ENCODE peak calls at places on chromosomes 11 and 22, in five cellular contexts. H, Z, E, G and D are unnamed samples.

GRCh38 chr22:39309364-39309861 is 10.0 kb downstream of the RPL3 start:
- DNase-seq in H (no peak), E (no peak), G (no peak), Z (no peak), D (peak; percentile 73)

GRCh38 chr11:124761301-124762021 is 629 bp downstream of the ESAM start:
- DNase-seq in H (no peak), E (no peak), G (no peak), Z (no peak), D (no peak)

GRCh38 chr11:117807482-117808272 is 10.7 kb upstream of the DSCAML1 start:
- DNase-seq in H (peak; percentile 79), Z (peak; percentile 84), E (peak; percentile 84), G (peak; percentile 79), D (peak; percentile 94)

GRCh38 chr11:86938900-86939880 is 16.0 kb downstream of the FZD4 start:
- DNase-seq in Z (no peak), E (no peak), G (no peak), H (peak; percentile 41), D (no peak)

GRCh38 chr22:46569848-46570695 is 32.7 kb upstream of the CELSR1 start:
- DNase-seq in E (no peak), H (no peak), G (no peak), Z (no peak), D (peak; percentile 55)

GRCh38 chr22:43002198-43002577 is 12.8 kb downstream of the PACSIN2 start:
- DNase-seq in G (no peak), H (no peak), E (no peak), Z (no peak), D (no peak)

GRCh38 chr11:93730108-93731107 is 10.9 kb downstream of the TAF1D start:
- DNase-seq in H (no peak), G (no peak), Z (no peak), E (no peak), D (no peak)

GRCh38 chr11:102414559-102414958 is 38.0 kb downstream of the TMEM123 start:
- DNase-seq in E (no peak), Z (no peak), H (no peak), G (no peak), D (no peak)

GRCh38 chr22:45584121-45584570 is 81.5 kb downstream of the FBLN1 start:
- DNase-seq in E (no peak), H (no peak), G (no peak), Z (no peak), D (no peak)

GRCh38 chr11:72580648-72580950 is 93.6 kb downstream of the PDE2A start:
- DNase-seq in H (no peak), E (no peak), Z (no peak), G (no peak), D (peak; percentile 69)

GRCh38 chr22:45097061-45097460 is 66.7 kb upstream of the NUP50 start:
- DNase-seq in Z (no peak), H (no peak), G (no peak), E (no peak), D (no peak)

GRCh38 chr22:48889887-48890692 is 937.6 kb downstream of the BRD1 start:
- DNase-seq in H (no peak), G (no peak), E (no peak), Z (no peak), D (peak; percentile 44)

GRCh38 chr11:35826949-35827348 is 116.9 kb upstream of the LDLRAD3 start:
- DNase-seq in H (no peak), G (no peak), E (no peak), Z (no peak), D (no peak)

DNA sequence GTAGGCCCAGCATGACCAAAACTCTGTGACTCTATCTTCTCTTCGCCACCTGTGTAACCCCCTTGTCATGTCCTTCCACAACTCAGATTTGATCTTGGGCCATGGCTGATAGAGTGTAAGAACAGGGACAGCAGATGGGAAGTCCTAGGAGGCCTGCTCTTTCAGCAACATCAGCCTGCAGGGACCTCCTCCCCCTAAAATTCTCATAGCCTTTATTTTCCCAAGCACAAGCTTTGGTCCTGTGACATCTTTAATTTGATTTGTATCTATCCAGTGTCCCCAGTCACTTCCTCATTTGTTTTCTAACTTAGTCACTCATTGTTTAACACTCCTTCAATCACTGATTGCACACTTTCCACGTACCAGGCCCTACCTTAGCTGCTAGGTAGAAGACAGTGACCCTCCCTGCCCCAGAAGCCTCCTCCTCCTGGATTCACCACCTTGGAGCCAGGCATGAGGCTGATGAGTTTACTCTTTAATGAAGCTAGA is 5.3 kb downstream of the UBQLN3 start:
- DNase-seq in Z (no peak), G (no peak), H (no peak), E (no peak), D (no peak)
- TF ChIP-seq EP300 in Z (no peak), G (no peak), H (no peak), E (no peak), D (no peak)

DNA sequence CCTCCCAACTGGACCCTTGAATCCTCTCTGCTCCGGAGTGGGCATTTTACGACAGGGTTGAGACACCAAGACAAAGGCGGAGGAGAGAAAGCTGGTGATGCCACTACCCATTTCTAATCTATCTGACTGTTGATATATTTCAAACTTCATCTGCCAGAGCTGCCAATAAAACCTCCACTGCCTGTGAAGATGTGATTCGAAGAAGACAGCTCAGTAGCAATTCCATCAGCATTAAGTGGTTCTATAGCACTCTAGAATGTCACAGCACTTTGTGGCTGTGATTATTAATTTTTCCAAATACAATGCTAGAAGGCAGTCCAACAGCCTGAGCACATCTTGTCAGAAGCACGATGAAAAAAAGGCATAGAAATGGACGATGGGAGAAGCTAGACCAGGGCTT is 282.8 kb downstream of the OPCML start:
- DNase-seq in H (no peak), E (no peak), Z (no peak), G (no peak), D (no peak)
- TF ChIP-seq EP300 in H (no peak), E (no peak), Z (no peak), G (no peak), D (no peak)

GRCh38 chr11:10591741-10592140 is 23.3 kb upstream of the LYVE1 start:
- DNase-seq in H (no peak), Z (no peak), E (no peak), G (no peak), D (no peak)

GRCh38 chr11:10592331-10592730 is 23.9 kb upstream of the LYVE1 start:
- DNase-seq in Z (no peak), G (no peak), H (no peak), E (no peak), D (no peak)

GRCh38 chr11:10590516-10590915 is 22.1 kb upstream of the LYVE1 start:
- DNase-seq in H (no peak), E (no peak), G (no peak), Z (no peak), D (no peak)

GRCh38 chr11:10587995-10588394 is 19.5 kb upstream of the LYVE1 start:
- DNase-seq in E (no peak), Z (no peak), H (no peak), G (no peak), D (no peak)

DNA sequence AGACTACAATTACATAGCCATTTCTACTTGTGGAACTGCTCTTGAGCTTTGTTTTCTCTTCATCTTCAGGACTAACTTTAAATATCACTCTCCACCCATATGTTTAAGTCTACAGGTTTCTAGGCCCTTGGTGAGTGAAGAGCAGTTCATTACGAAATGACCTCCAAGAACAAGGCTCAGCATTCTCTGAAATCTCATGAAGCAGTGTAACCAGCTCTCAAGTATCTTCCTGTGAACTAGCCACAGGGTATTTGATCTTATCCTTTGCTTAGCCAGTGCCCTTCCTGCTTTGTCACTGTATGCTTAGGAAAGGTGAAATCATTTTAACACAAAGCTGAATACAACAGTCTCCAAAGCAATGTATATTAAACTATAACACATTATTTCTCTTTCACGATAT is 20.4 kb upstream of the LYVE1 start:
- DNase-seq in E (no peak), G (no peak), H (no peak), Z (no peak), D (no peak)
- TF ChIP-seq EP300 in E (no peak), G (no peak), H (no peak), Z (no peak), D (no peak)

GRCh38 chr11:119375629-119376196 is 5.8 kb downstream of the USP2 start:
- DNase-seq in E (peak; percentile 63), Z (peak; percentile 55), G (peak; percentile 85), H (peak; percentile 45), D (no peak)
- TF ChIP-seq EP300 in E (peak; percentile 77), Z (no peak), G (peak; percentile 48), H (no peak), D (peak; percentile 47)